ENCODE peak calls at places on chromosomes 3 and 15, in four cellular contexts. M, E, V and U are unnamed samples.

GRCh38 chr3:124995460-124995994 is 60.3 kb downstream of the HEG1 start:
- DNase-seq in E (peak; percentile 58), M (peak; percentile 49), V (peak; percentile 60), U (peak; percentile 21)

GRCh38 chr3:188026191-188026968 is 127.6 kb upstream of the LPP start:
- DNase-seq in V (no peak), M (peak; percentile 83), E (no peak), U (no peak)

GRCh38 chr3:107431048-107431297 is 53.7 kb downstream of the CCDC54 start:
- DNase-seq in M (no peak), E (peak; percentile 46), V (no peak), U (peak; percentile 55)

GRCh38 chr3:25587526-25587925 is 77.2 kb downstream of the TOP2B start:
- DNase-seq in V (no peak), E (no peak), M (no peak), U (no peak)

GRCh38 chr3:137165117-137165806 is 207.5 kb downstream of the IL20RB start:
- DNase-seq in M (no peak), V (peak; percentile 69), E (peak; percentile 1), U (no peak)

GRCh38 chr15:98942966-98943584 is 64.5 kb downstream of the PGPEP1L start:
- DNase-seq in V (no peak), M (no peak), E (no peak), U (no peak)

GRCh38 chr3:46183330-46183729 is 24.8 kb downstream of the CCR1 start:
- DNase-seq in M (no peak), V (no peak), E (no peak), U (no peak)

GRCh38 chr3:155015776-155016451 is 64.2 kb upstream of the MME start:
- DNase-seq in V (no peak), E (no peak), M (no peak), U (no peak)

GRCh38 chr3:186520957-186521842 is 23.0 kb downstream of the CRYGS start:
- DNase-seq in E (no peak), V (no peak), M (no peak), U (no peak)

GRCh38 chr15:73539726-73540125 is 93.5 kb downstream of the NPTN start:
- DNase-seq in E (no peak), M (no peak), V (no peak), U (no peak)

GRCh38 chr3:12317914-12318313 is 29.0 kb downstream of the PPARG start:
- DNase-seq in E (no peak), V (no peak), M (peak; percentile 23), U (no peak)

GRCh38 chr3:153260681-153261080 is 98.7 kb downstream of the RAP2B start:
- DNase-seq in M (peak; percentile 67), E (no peak), V (no peak), U (no peak)

GRCh38 chr15:81955709-81956108 is 90.1 kb downstream of the MEX3B start:
- DNase-seq in M (no peak), V (no peak), E (no peak), U (no peak)

GRCh38 chr3:83460051-83460450 is 1498.7 kb upstream of the CADM2 start:
- DNase-seq in V (no peak), M (no peak), E (no peak), U (no peak)

GRCh38 chr15:60417112-60417511 is 19.3 kb upstream of the ANXA2 start:
- DNase-seq in M (no peak), V (no peak), E (no peak), U (no peak)

GRCh38 chr15:65937476-65937875 is 68.2 kb downstream of the RAB11A start:
- DNase-seq in V (no peak), E (no peak), M (no peak), U (no peak)

GRCh38 chr3:16050641-16051467 is 123.6 kb upstream of the GALNT15 start:
- DNase-seq in E (no peak), V (no peak), M (no peak), U (no peak)

DNA sequence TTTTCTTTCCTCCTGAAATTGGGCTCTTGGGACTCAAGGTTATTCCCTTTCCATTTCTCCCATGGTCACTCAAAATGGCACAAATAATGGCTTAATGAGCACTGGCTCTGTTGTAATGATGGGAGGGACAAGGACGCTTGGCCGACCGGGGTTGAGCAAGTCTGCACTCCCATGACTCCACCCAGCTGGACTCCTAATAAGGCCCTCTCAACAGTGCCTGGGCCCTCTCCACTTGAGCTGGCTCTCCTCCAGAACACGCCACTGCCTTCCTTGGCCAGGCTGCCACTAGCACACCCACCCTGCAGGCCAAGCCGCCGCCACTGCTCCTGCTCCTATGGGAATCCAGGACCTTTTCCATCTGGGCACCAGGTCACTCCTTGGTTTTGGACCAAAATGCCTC is 42.3 kb downstream of the ADCY5 start:
- DNase-seq in M (no peak), E (no peak), V (no peak), U (no peak)
- H3K27ac ChIP-seq in M (no peak overlapping the region), E (no peak overlapping the region), V (no peak overlapping the region), U (no peak overlapping the region)

DNA sequence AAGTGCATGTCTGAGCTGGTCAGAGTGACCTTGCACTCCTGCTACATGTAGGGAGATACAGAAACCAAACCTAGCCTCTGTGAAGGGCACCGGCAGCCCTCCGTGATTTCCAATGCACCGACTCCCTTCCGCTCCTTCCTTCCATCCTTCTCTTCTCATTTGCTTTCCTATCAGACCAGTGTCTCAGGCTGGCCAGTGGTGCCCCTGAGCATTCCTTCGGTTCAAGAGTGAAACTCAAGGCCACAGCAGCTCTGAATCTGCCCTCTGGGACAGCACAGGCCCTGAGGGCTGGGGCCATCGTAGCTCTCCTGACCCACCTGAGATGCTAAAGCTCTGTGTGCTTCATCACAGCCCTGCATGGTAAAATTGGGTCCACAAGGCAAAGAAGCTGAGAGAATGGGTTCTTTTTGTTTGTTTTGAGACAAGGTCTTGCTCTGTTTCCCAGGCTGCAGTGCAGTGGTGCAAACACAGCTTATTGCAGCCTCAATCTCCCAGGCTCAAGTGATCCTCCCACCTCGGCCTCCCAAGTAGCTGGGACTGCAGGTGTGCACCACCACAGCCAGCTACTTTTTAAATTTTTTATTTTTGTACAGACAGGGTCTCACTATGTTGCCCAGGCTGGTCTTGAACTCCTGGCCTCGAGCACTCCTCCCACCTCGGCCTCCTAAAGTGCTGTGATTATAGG is 2.3 kb upstream of the BMF start:
- DNase-seq in M (no peak), V (no peak), E (no peak), U (no peak)
- H3K4me2 ChIP-seq in M (peak overlapping the region; percentile 80), V (no peak overlapping the region), E (no peak overlapping the region), U (no peak overlapping the region)

GRCh38 chr3:56725175-56725574 is 42.1 kb upstream of the TASOR start:
- DNase-seq in M (no peak), E (no peak), V (no peak), U (peak; percentile 60)
- H3K27ac ChIP-seq in M (no peak overlapping the region), E (no peak overlapping the region), V (no peak overlapping the region), U (peak overlapping the region; percentile 36)

DNA sequence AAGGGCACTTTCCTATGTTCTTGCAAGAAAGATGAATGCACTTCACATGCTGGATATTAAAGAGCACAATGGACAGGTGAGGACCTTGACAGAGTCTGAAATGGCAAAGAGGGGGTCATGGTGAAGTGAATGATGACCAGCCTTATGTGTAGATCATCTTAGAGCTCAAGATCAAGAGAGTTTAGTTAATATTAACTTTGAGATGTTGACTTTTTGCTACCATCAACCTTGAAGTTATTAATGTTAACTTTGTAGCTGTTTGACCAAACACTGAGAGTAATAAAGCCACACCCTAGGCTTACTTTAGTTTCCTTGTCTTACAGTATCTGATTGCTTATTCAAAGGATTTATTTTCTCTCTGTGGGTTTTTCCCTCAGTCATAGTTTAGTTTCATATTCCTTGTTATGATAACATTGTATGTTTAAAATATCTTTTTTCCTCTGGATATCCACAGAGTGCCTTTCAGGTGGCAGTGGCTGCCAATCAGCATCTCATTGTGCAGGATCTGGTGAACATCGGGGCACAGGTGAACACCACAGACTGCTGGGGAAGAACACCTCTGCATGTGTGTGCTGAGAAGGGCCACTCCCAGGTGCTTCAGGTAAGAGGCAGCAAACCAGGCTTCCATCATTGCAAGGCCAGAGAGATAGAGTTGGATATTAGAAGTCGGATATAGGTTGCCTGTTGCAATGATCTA is 5.4 kb downstream of the NFKBIZ start:
- DNase-seq in E (peak; percentile 45), M (peak; percentile 35), V (no peak), U (no peak)
- H3K4me2 ChIP-seq in E (peak overlapping the region; percentile 90), M (peak overlapping the region; percentile 43), V (no peak overlapping the region), U (no peak overlapping the region)

GRCh38 chr15:40953713-40954074 is 423 bp downstream of the CHAC1 start:
- DNase-seq in E (no peak), V (no peak), M (no peak), U (no peak)
- H3K27ac ChIP-seq in E (peak overlapping the region; percentile 98), V (peak overlapping the region; percentile 35), M (no peak overlapping the region), U (peak overlapping the region; percentile 18)

GRCh38 chr15:41782486-41783271 is 8.4 kb downstream of the MAPKBP1 start:
- DNase-seq in M (no peak), E (no peak), V (no peak), U (no peak)
- H3K4me2 ChIP-seq in M (no peak overlapping the region), E (no peak overlapping the region), V (no peak overlapping the region), U (no peak overlapping the region)

GRCh38 chr3:116127464-116127863 is 317.8 kb downstream of the LSAMP start:
- DNase-seq in E (no peak), V (no peak), M (no peak), U (no peak)
- H3K27ac ChIP-seq in E (no peak overlapping the region), V (no peak overlapping the region), M (no peak overlapping the region), U (no peak overlapping the region)